ENCODE peak calls at places on chromosomes 3 and 15, in four cellular contexts. V is ovary, D is IMR-90, G is breast epithelium. R is an unnamed sample.

GRCh38 chr3:124650798-124651197 is 79.5 kb upstream of the UMPS start:
- DNase-seq in V (no peak), D (no peak), G (no peak), R (no peak)

GRCh38 chr3:133540896-133541674 is 32.4 kb upstream of the CDV3 start:
- DNase-seq in V (no peak), D (peak; percentile 76), G (no peak), R (no peak)

GRCh38 chr3:74426571-74426970 is 187.9 kb downstream of the CNTN3 start:
- DNase-seq in V (no peak), D (peak; percentile 84), G (no peak), R (no peak)

GRCh38 chr3:68103811-68104210 is 449.4 kb upstream of the SUCLG2 start:
- DNase-seq in V (no peak), D (no peak), G (no peak), R (no peak)

GRCh38 chr3:123287051-123287961 is 85.6 kb downstream of the SEC22A start:
- DNase-seq in V (no peak), D (no peak), G (no peak), R (no peak)

GRCh38 chr3:122825460-122825859 is 30.6 kb downstream of the SLC49A4 start:
- DNase-seq in V (no peak), D (no peak), G (no peak), R (no peak)

GRCh38 chr15:78065284-78065872 is 12.1 kb downstream of the TBC1D2B start:
- DNase-seq in V (peak; percentile 82), D (peak; percentile 99), G (no peak), R (peak; percentile 95)

GRCh38 chr15:25401511-25401910 is 37.3 kb downstream of the UBE3A start:
- DNase-seq in V (no peak), D (peak; percentile 52), G (no peak), R (no peak)

GRCh38 chr3:30293621-30294240 is 312.7 kb upstream of the TGFBR2 start:
- DNase-seq in V (no peak), D (no peak), G (no peak), R (no peak)

GRCh38 chr15:88241060-88241459 is 15.5 kb downstream of the NTRK3 start:
- DNase-seq in V (no peak), D (no peak), G (no peak), R (no peak)

GRCh38 chr3:132232231-132232792 is 84.9 kb upstream of the ACP3 start:
- DNase-seq in V (no peak), D (no peak), G (no peak), R (no peak)

GRCh38 chr3:94291686-94292085 is 228.8 kb downstream of the NSUN3 start:
- DNase-seq in V (no peak), D (no peak), G (no peak), R (no peak)

GRCh38 chr3:94285874-94286273 is 223.0 kb downstream of the NSUN3 start:
- DNase-seq in V (no peak), D (no peak), G (no peak), R (no peak)
- TF ChIP-seq CTCF in V (no peak), D (peak; percentile 26), G (no peak), R (no peak)

GRCh38 chr3:23945903-23946751 is 1.0 kb downstream of the NR1D2 start:
- DNase-seq in V (peak; percentile 99), D (peak; percentile 93), G (peak; percentile 98), R (peak; percentile 99)
- TF ChIP-seq POLR2A in V (peak; percentile 68), D (peak; percentile 60), G (peak; percentile 16), R (no peak)

DNA sequence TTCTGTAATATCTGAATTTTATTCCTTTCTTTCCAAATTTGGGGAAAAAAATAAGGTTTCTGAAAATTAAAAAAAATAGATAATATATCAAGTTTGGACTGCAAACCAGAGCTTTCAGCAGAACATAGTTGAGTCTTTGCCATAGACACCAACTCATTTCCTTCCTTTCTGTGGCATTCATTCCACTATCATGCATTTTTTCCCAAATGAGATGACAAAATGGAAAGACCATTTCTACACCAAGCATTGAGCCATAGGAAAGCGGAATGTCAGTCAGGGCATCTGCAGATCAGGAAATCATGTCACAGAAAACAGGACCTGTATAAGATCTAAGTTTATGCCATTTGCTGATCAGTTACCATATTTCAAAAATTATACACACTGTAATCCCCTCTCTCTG is 333.3 kb upstream of the THBS1 start:
- DNase-seq in V (no peak), D (peak; percentile 49), G (no peak), R (no peak)
- TF ChIP-seq CTCF in V (no peak), D (no peak), G (no peak), R (no peak)

GRCh38 chr3:142578309-142579223 is at the start of gene ATR:
- DNase-seq in V (peak; percentile 96), D (peak; percentile 93), G (peak; percentile 95), R (peak; percentile 99)
- TF ChIP-seq POLR2A in V (peak; percentile 62), D (peak; percentile 86), G (peak; percentile 36), R (no peak)